ENCODE peak calls at places on chromosomes 1 and 21, in five cellular contexts. A is HL-60, Y is lower leg skin, Z is GM06990, D is left ventricle myocardium inferior. I is an unnamed sample.

GRCh38 chr1:202852163-202852904 is 36.6 kb downstream of the RABIF start:
- DNase-seq in A (peak), Y (no peak), Z (no peak), D (no peak), I (peak)

GRCh38 chr21:37984416-37984815 is 68.2 kb upstream of the KCNJ6 start:
- DNase-seq in A (no peak), Y (no peak), Z (no peak), D (no peak), I (no peak)

GRCh38 chr1:29504266-29504665 is 267.9 kb downstream of the PTPRU start:
- DNase-seq in A (no peak), Y (peak), Z (no peak), D (no peak), I (no peak)

GRCh38 chr1:54299037-54299436 is 99.1 kb downstream of the MRPL37 start:
- DNase-seq in A (no peak), Y (no peak), Z (no peak), D (peak), I (no peak)

GRCh38 chr1:100912019-100912418 is 16.1 kb downstream of the SLC30A7 start:
- DNase-seq in A (no peak), Y (no peak), Z (no peak), D (no peak), I (no peak)

GRCh38 chr1:32501865-32502264 is 37.0 kb downstream of the ZBTB8B start:
- DNase-seq in A (no peak), Y (peak), Z (no peak), D (peak), I (no peak)

GRCh38 chr1:26999440-26999987 is 6.0 kb downstream of the TRNP1 start:
- DNase-seq in A (no peak), Y (no peak), Z (no peak), D (peak), I (no peak)

GRCh38 chr1:40232444-40232843 is 15.3 kb upstream of the TMCO2 start:
- DNase-seq in A (no peak), Y (no peak), Z (peak), D (no peak), I (peak)

GRCh38 chr1:112449630-112449983 is 53.6 kb downstream of the CTTNBP2NL start:
- DNase-seq in A (no peak), Y (no peak), Z (no peak), D (no peak), I (no peak)

GRCh38 chr1:185733818-185734709 is at the start of gene HMCN1:
- DNase-seq in A (peak), Y (peak), Z (peak), D (peak), I (no peak)

GRCh38 chr1:205604059-205604458 is 27.8 kb downstream of the ELK4 start:
- DNase-seq in A (no peak), Y (no peak), Z (no peak), D (no peak), I (no peak)

DNA sequence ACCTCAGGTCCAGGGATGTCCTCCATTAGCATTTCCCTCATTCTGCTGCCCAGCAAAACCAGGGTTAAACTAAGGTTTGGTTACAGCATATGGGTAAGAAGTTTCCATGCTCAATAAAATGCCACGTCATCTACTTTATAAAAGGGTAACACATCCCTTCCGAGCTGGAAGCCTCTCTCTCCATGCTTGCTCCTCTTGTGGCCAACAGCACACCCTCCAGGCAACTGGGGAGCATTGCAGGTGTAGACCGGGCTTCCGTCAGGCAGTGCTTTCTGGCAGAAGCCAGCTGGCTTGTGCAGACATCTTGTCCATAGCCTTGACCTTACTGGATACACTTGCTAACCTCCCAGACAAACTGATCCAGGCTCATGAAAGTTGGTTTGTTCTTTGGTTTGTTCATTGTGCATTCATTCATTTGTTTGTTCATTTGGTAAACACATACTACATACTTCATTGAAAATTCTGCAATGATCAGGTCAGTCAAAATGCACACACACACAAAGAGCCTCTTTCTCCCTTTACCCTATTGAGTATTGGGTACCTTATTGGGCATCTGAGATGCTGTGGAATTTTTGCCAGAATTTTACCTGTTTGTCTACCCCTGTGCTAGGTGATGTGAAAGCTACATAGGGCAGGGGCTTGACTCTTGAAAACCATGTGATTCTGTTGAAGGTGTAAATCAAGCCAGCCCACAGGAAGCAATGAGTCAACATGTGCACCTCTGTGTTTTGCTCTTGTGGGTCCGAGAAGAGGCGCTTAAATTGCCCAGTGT is 422.8 kb downstream of the CAMTA1 start:
- DNase-seq in A (peak), Y (peak), Z (no peak), D (no peak), I (peak)
- TF ChIP-seq CTCF in A (peak), Y (no peak), Z (peak), D (peak), I (peak)

GRCh38 chr1:93042134-93042821 is 36.8 kb upstream of the MTF2 start:
- DNase-seq in A (peak), Y (no peak), Z (peak), D (no peak), I (peak)
- H3K4me3 ChIP-seq in A (no peak), Y (no peak), Z (no peak), D (no peak), I (peak)

DNA sequence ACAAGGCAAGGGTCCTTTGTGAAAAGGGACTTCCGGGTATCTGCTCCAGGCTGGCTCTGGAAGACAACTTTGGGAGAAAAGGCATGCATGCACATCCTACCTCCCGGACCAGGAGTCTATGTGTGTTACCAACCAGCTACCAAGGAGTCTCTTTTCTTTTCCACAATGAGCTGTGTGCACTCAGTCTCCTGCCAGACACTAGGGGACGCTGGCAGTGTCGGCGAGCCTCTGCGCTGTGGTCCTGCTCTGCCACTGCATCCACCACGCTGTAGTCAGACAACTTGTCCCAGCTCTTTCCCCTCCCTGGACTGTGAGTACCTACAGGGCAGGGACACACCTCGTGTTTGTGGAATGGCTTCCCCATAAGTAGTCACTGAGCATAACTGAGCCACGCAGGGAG is 5.1 kb upstream of the SSR2 start:
- DNase-seq in A (peak), Y (no peak), Z (peak), D (no peak), I (no peak)
- TF ChIP-seq CTCF in A (peak), Y (no peak), Z (peak), D (peak), I (peak)

GRCh38 chr1:221473392-221473791 is 268.5 kb downstream of the DUSP10 start:
- DNase-seq in A (no peak), Y (no peak), Z (no peak), D (no peak), I (no peak)

GRCh38 chr1:221478050-221478949 is 263.6 kb downstream of the DUSP10 start:
- DNase-seq in A (peak), Y (peak), Z (no peak), D (peak), I (peak)
- H3K4me3 ChIP-seq in A (no peak), Y (no peak), Z (no peak), D (no peak), I (no peak)

GRCh38 chr1:33635336-33636012 is 163.0 kb downstream of the ZSCAN20 start:
- DNase-seq in A (no peak), Y (peak), Z (no peak), D (no peak), I (no peak)

GRCh38 chr1:33636209-33636608 is 163.8 kb downstream of the ZSCAN20 start:
- DNase-seq in A (no peak), Y (peak), Z (no peak), D (no peak), I (no peak)

GRCh38 chr1:33633019-33633801 is 160.8 kb downstream of the ZSCAN20 start:
- DNase-seq in A (peak), Y (peak), Z (peak), D (peak), I (peak)

GRCh38 chr1:33634143-33634542 is 161.7 kb downstream of the ZSCAN20 start:
- DNase-seq in A (no peak), Y (peak), Z (no peak), D (no peak), I (no peak)

DNA sequence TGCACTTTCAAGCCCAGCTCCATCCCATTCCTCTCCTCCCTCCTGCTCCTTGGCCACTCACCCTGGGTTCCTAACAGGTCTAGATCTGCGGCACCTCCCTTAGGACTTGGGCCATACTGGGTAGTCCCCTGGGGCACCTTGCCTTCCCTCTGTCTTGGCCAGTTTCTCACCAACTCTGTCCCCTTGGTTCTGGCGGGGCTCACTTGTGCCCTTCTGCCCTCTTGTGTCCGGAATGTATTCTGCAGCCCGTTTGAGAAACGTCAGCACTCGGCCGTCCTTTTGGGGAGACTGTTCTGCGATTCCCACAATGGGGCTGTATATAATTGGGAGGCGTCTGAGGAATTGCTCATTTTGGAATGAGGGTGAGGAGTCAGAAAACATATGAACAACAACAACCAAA is 162.4 kb downstream of the ZSCAN20 start:
- DNase-seq in A (peak), Y (peak), Z (no peak), D (peak), I (no peak)
- TF ChIP-seq CTCF in A (peak), Y (no peak), Z (peak), D (peak), I (peak)

GRCh38 chr1:42320689-42321088 is 14.3 kb downstream of the FOXJ3 start:
- DNase-seq in A (no peak), Y (no peak), Z (no peak), D (no peak), I (no peak)
- H3K4me3 ChIP-seq in A (no peak), Y (no peak), Z (no peak), D (peak), I (no peak)

GRCh38 chr1:227033880-227034279 is 93.8 kb downstream of the COQ8A start:
- DNase-seq in A (no peak), Y (no peak), Z (no peak), D (no peak), I (no peak)
- TF ChIP-seq CTCF in A (no peak), Y (no peak), Z (no peak), D (no peak), I (no peak)

GRCh38 chr1:175599212-175599681 is 144.1 kb downstream of the TNR start:
- DNase-seq in A (no peak), Y (no peak), Z (peak), D (no peak), I (peak)
- H3K4me3 ChIP-seq in A (no peak), Y (no peak), Z (peak), D (peak), I (peak)

DNA sequence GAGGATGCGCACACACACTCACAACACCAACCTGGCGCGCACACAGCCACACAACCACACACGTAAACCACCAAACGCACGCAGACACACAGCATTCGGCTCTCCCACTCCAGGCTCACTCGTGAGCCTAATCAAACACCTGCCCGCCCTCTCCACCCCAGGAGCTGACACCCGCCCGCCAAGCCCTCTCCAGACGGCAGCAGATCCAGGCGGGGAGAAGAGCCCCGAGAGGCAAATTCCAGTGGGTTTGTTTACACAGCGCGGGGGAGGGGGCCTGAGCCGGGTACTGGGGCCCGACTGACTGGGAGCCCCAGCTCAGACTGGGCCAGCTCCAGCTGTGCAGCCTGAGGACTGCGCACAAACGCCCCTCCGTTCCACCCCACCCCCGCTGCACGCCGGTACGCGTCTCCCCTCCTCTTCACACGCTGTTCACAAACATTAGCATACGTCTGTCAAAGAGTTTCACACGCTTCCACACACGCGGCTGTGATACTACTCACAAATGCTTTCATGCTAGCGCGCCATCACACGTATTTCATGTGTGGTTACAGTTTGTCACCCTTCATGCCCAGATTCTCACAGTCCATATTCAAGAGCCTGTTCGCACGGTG is 1.1 kb upstream of the EFNA1 start:
- DNase-seq in A (peak), Y (peak), Z (peak), D (peak), I (no peak)
- TF ChIP-seq CTCF in A (no peak), Y (no peak), Z (no peak), D (no peak), I (no peak)

GRCh38 chr1:241640867-241641542 is 836 bp upstream of the CHML start:
- DNase-seq in A (peak), Y (no peak), Z (no peak), D (no peak), I (no peak)
- H3K4me3 ChIP-seq in A (no peak), Y (no peak), Z (no peak), D (peak), I (peak)

I was measured in GM12864.